ENCODE peak calls at places on chromosome 20, in six cellular contexts. A, E, M, N, Z and T are unnamed samples. For H3K27me3, the result is how much of the 10 kb centered on the place peaks cover.

GRCh38 chr20:33846291-33846916 is 35.3 kb downstream of the CHMP4B start:
- DNase-seq in A (peak), E (no peak), M (no peak), N (no peak), Z (no peak), T (no peak)

GRCh38 chr20:7859371-7859802 is 80.9 kb downstream of the HAO1 start:
- DNase-seq in A (peak), E (no peak), M (no peak), N (no peak), Z (peak), T (no peak)

GRCh38 chr20:37513764-37514359 is 7.2 kb upstream of the NNAT start:
- DNase-seq in A (no peak), E (no peak), M (no peak), N (no peak), Z (no peak), T (no peak)

GRCh38 chr20:61888101-61888865 is 177.4 kb downstream of the TAF4 start:
- DNase-seq in A (no peak), E (no peak), M (no peak), N (no peak), Z (no peak), T (no peak)

GRCh38 chr20:24118781-24119175 is 130.2 kb upstream of the GGTLC1 start:
- DNase-seq in A (no peak), E (no peak), M (no peak), N (no peak), Z (no peak), T (no peak)

GRCh38 chr20:4021905-4022304 is 6.5 kb upstream of the RNF24 start:
- DNase-seq in A (no peak), E (no peak), M (no peak), N (no peak), Z (no peak), T (no peak)

GRCh38 chr20:36128463-36129176 is 25.9 kb upstream of the EPB41L1 start:
- DNase-seq in A (no peak), E (no peak), M (no peak), N (no peak), Z (no peak), T (no peak)

GRCh38 chr20:10970109-10970508 is 296.3 kb upstream of the JAG1 start:
- DNase-seq in A (no peak), E (no peak), M (no peak), N (no peak), Z (no peak), T (no peak)

GRCh38 chr20:59771506-59772372 is 161.7 kb downstream of the SYCP2 start:
- DNase-seq in A (peak), E (no peak), M (no peak), N (no peak), Z (no peak), T (no peak)

GRCh38 chr20:19952392-19952791 is 64.8 kb upstream of the NAA20 start:
- DNase-seq in A (no peak), E (no peak), M (no peak), N (no peak), Z (no peak), T (no peak)

GRCh38 chr20:2798095-2798805 is 2.2 kb downstream of the CPXM1 start:
- DNase-seq in A (no peak), E (no peak), M (no peak), N (no peak), Z (no peak), T (no peak)
- H3K27me3 ChIP-seq in A (under half), E (under half), M (under half), N (half or more), Z (under half), T (under half)

GRCh38 chr20:51275816-51276215 is 252.9 kb upstream of the KCNG1 start:
- DNase-seq in A (no peak), E (no peak), M (no peak), N (no peak), Z (no peak), T (no peak)

GRCh38 chr20:51272392-51272791 is 249.5 kb upstream of the KCNG1 start:
- DNase-seq in A (no peak), E (no peak), M (no peak), N (no peak), Z (no peak), T (no peak)

GRCh38 chr20:51276331-51276730 is 253.4 kb upstream of the KCNG1 start:
- DNase-seq in A (no peak), E (no peak), M (no peak), N (no peak), Z (no peak), T (no peak)

GRCh38 chr20:51277961-51278360 is 255.1 kb upstream of the KCNG1 start:
- DNase-seq in A (no peak), E (no peak), M (no peak), N (no peak), Z (no peak), T (no peak)

GRCh38 chr20:51275181-51275580 is 252.3 kb upstream of the KCNG1 start:
- DNase-seq in A (no peak), E (no peak), M (no peak), N (no peak), Z (no peak), T (no peak)
- H3K4me3 ChIP-seq in A (no peak), E (no peak), M (no peak), N (no peak), Z (no peak), T (no peak)

GRCh38 chr20:57568088-57568896 is 7.4 kb downstream of the PCK1 start:
- DNase-seq in A (peak), E (no peak), M (no peak), N (no peak), Z (no peak), T (no peak)

GRCh38 chr20:57567471-57568079 is 6.7 kb downstream of the PCK1 start:
- DNase-seq in A (peak), E (no peak), M (no peak), N (no peak), Z (no peak), T (no peak)

GRCh38 chr20:57570145-57570850 is 9.4 kb downstream of the PCK1 start:
- DNase-seq in A (no peak), E (no peak), M (no peak), N (no peak), Z (no peak), T (no peak)

GRCh38 chr20:57570898-57571297 is 10.0 kb downstream of the PCK1 start:
- DNase-seq in A (no peak), E (no peak), M (no peak), N (no peak), Z (no peak), T (no peak)

GRCh38 chr20:57568960-57569359 is 8.1 kb downstream of the PCK1 start:
- DNase-seq in A (no peak), E (no peak), M (no peak), N (no peak), Z (no peak), T (no peak)
- H3K27me3 ChIP-seq in A (under half), E (under half), M (under half), N (under half), Z (under half), T (under half)

GRCh38 chr20:1393507-1393882 is 641 bp upstream of the FKBP1A start:
- DNase-seq in A (no peak), E (no peak), M (no peak), N (no peak), Z (no peak), T (no peak)
- H3K4me3 ChIP-seq in A (peak), E (peak), M (peak), N (peak), Z (peak), T (peak)

GRCh38 chr20:46791722-46792416 is 82.4 kb downstream of the SLC2A10 start:
- DNase-seq in A (peak), E (no peak), M (no peak), N (no peak), Z (no peak), T (no peak)

GRCh38 chr20:46786566-46786965 is 77.1 kb downstream of the SLC2A10 start:
- DNase-seq in A (no peak), E (no peak), M (no peak), N (no peak), Z (no peak), T (no peak)

GRCh38 chr20:46785958-46786357 is 76.5 kb downstream of the SLC2A10 start:
- DNase-seq in A (no peak), E (no peak), M (no peak), N (no peak), Z (no peak), T (no peak)

GRCh38 chr20:46787986-46788762 is 78.7 kb downstream of the SLC2A10 start:
- DNase-seq in A (no peak), E (no peak), M (no peak), N (no peak), Z (no peak), T (no peak)

GRCh38 chr20:46789339-46789984 is 80.0 kb downstream of the SLC2A10 start:
- DNase-seq in A (no peak), E (no peak), M (no peak), N (no peak), Z (no peak), T (no peak)
- H3K27me3 ChIP-seq in A (under half), E (under half), M (under half), N (under half), Z (under half), T (under half)

DNA sequence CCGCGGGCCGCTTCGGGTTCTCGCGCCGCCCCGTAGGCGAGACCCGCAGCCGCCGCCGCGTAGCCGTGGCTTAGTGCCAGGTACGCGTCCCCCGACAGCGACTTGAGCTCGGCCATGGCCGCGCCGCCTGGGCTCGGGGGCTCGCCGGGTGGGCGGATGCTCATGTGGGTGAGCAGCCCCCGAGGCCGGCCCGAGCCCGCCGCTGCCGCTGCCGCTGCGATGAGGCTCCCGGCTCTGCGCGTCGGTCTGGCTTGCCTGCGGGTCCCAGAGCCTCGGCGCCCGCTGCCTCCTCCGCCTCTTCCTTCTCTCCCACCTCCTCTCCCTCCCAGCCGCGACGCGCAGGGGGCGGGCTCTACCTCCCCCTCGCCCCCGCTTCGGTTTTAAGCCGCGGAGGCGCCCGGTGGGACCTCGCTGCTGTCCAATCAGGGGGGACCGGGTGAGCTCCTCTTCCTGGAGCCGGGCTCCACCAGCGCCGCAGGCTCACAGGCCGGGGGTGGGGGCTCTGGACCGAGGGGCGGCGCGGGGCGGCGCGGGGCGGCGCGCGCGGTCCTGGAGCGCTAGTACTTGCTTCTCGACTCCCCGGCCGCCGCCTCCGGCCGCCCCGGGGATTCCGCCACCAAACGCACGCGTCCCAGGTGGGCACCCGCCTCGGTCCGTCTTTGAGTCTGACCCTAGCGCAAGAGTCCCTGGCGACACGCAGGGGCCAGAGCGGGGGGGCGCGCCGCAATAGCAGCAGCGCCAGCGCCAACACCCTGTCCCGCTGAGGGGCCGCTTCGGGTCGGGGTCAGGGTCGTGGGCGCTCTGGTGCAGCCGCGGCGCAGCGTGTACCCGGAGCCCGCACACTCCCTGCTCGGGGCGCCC is at the start of gene BHLHE23:
- DNase-seq in A (peak), E (no peak), M (no peak), N (no peak), Z (peak), T (no peak)
- H3K4me3 ChIP-seq in A (peak), E (no peak), M (no peak), N (no peak), Z (peak), T (no peak)